ENCODE peak calls at places on chromosome 13, in six cellular contexts. One of them, this sample, is unnamed. For H3K36me3, the result is how much of the 10 kb centered on the place peaks cover.

GRCh38 chr13:43279696-43280095 is 256.3 kb downstream of the DNAJC15 start:
- DNase-seq in psoas muscle: no peak
- DNase-seq in Caco-2: no peak
- DNase-seq in BE2C: no peak
- DNase-seq in heart right ventricle: no peak
- DNase-seq in thyroid gland: no peak
- DNase-seq in this sample: no peak

GRCh38 chr13:38641164-38641948 is 45.5 kb upstream of the FREM2 start:
- DNase-seq in Caco-2: no peak
- DNase-seq in BE2C: no peak
- DNase-seq in heart right ventricle: no peak
- DNase-seq in thyroid gland: no peak
- DNase-seq in psoas muscle: no peak
- DNase-seq in this sample: no peak

GRCh38 chr13:104984296-104984818 is 1551.1 kb downstream of the EFNB2 start:
- DNase-seq in heart right ventricle: peak
- DNase-seq in Caco-2: no peak
- DNase-seq in BE2C: peak
- DNase-seq in thyroid gland: peak
- DNase-seq in psoas muscle: peak
- DNase-seq in this sample: peak

GRCh38 chr13:38514575-38514974 is 164.9 kb downstream of the UFM1 start:
- DNase-seq in thyroid gland: peak
- DNase-seq in psoas muscle: no peak
- DNase-seq in heart right ventricle: no peak
- DNase-seq in BE2C: no peak
- DNase-seq in Caco-2: no peak
- DNase-seq in this sample: no peak

GRCh38 chr13:97226788-97227627 is 4.9 kb downstream of the MBNL2 start:
- DNase-seq in heart right ventricle: no peak
- DNase-seq in thyroid gland: no peak
- DNase-seq in psoas muscle: no peak
- DNase-seq in Caco-2: no peak
- DNase-seq in BE2C: no peak
- DNase-seq in this sample: peak

GRCh38 chr13:113013878-113014751 is 45.1 kb downstream of the MCF2L start:
- DNase-seq in Caco-2: no peak
- DNase-seq in BE2C: no peak
- DNase-seq in heart right ventricle: no peak
- DNase-seq in psoas muscle: no peak
- DNase-seq in thyroid gland: no peak
- DNase-seq in this sample: no peak

GRCh38 chr13:33799950-33800592 is 17.9 kb upstream of the RFC3 start:
- DNase-seq in heart right ventricle: no peak
- DNase-seq in thyroid gland: no peak
- DNase-seq in Caco-2: no peak
- DNase-seq in psoas muscle: no peak
- DNase-seq in BE2C: no peak
- DNase-seq in this sample: no peak

GRCh38 chr13:51797664-51798488 is 6.1 kb downstream of the DHRS12 start:
- DNase-seq in thyroid gland: peak
- DNase-seq in psoas muscle: no peak
- DNase-seq in heart right ventricle: no peak
- DNase-seq in BE2C: peak
- DNase-seq in Caco-2: peak
- DNase-seq in this sample: peak

GRCh38 chr13:71618154-71618553 is 248.8 kb downstream of the DACH1 start:
- DNase-seq in psoas muscle: no peak
- DNase-seq in heart right ventricle: no peak
- DNase-seq in Caco-2: no peak
- DNase-seq in thyroid gland: no peak
- DNase-seq in BE2C: no peak
- DNase-seq in this sample: no peak

GRCh38 chr13:41056996-41057711 is 4.2 kb upstream of the WBP4 start:
- DNase-seq in Caco-2: peak
- DNase-seq in heart right ventricle: no peak
- DNase-seq in psoas muscle: no peak
- DNase-seq in thyroid gland: no peak
- DNase-seq in BE2C: no peak
- DNase-seq in this sample: no peak

GRCh38 chr13:111049791-111050538 is 65.1 kb upstream of the ARHGEF7 start:
- DNase-seq in psoas muscle: peak
- DNase-seq in thyroid gland: peak
- DNase-seq in Caco-2: no peak
- DNase-seq in heart right ventricle: peak
- DNase-seq in BE2C: no peak
- DNase-seq in this sample: peak

GRCh38 chr13:96112936-96113335 is 23.0 kb downstream of the HS6ST3 start:
- DNase-seq in Caco-2: no peak
- DNase-seq in psoas muscle: no peak
- DNase-seq in heart right ventricle: no peak
- DNase-seq in thyroid gland: no peak
- DNase-seq in BE2C: no peak
- DNase-seq in this sample: no peak

GRCh38 chr13:97359181-97360057 is 74.5 kb upstream of the RAP2A start:
- DNase-seq in thyroid gland: peak
- DNase-seq in BE2C: peak
- DNase-seq in psoas muscle: no peak
- DNase-seq in Caco-2: peak
- DNase-seq in heart right ventricle: no peak
- DNase-seq in this sample: peak

GRCh38 chr13:23020246-23020843 is 160.4 kb upstream of the SGCG start:
- DNase-seq in thyroid gland: peak
- DNase-seq in heart right ventricle: no peak
- DNase-seq in Caco-2: peak
- DNase-seq in psoas muscle: no peak
- DNase-seq in BE2C: peak
- DNase-seq in this sample: peak

DNA sequence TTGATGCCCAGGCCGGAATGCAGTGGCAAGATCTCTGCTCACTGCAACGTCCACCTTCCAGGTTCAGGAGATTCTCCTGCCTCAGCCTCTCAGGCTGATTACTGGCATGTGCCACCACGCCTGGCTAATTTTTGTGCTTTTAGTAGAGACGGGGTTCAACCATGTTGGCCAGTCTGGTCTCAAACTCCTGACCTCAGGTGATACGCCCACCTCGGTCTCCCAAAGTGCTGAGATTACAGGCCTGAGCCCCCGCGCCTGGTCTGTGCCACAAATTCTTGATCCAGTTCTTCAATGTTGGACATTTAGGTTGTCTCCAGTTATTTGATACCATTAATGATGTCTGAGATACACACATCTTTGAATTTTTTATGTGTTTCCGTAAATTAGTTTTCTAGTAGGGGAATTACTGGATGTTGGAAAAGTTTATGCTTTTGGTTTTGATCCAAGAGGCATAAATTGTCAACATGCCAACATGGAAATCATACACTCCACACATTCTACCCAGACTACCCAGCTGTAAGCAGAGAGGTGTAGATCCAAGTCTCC is 525 bp upstream of the COG3 start:
- DNase-seq in thyroid gland: peak
- DNase-seq in Caco-2: no peak
- DNase-seq in BE2C: no peak
- DNase-seq in heart right ventricle: no peak
- DNase-seq in psoas muscle: no peak
- DNase-seq in this sample: no peak
- TF ChIP-seq CTCF in thyroid gland: peak
- TF ChIP-seq CTCF in Caco-2: peak
- TF ChIP-seq CTCF in BE2C: peak
- TF ChIP-seq CTCF in heart right ventricle: no peak
- TF ChIP-seq CTCF in psoas muscle: no peak
- TF ChIP-seq CTCF in this sample: peak

GRCh38 chr13:92196566-92197256 is 798.3 kb downstream of the GPC5 start:
- DNase-seq in thyroid gland: no peak
- DNase-seq in BE2C: no peak
- DNase-seq in Caco-2: no peak
- DNase-seq in heart right ventricle: no peak
- DNase-seq in psoas muscle: no peak
- DNase-seq in this sample: no peak
- H3K4me3 ChIP-seq in thyroid gland: no peak
- H3K4me3 ChIP-seq in BE2C: peak
- H3K4me3 ChIP-seq in Caco-2: no peak
- H3K4me3 ChIP-seq in heart right ventricle: no peak
- H3K4me3 ChIP-seq in psoas muscle: no peak
- H3K4me3 ChIP-seq in this sample: no peak

GRCh38 chr13:102670130-102670529 is 24.7 kb downstream of the METTL21C start:
- DNase-seq in Caco-2: no peak
- DNase-seq in thyroid gland: no peak
- DNase-seq in heart right ventricle: no peak
- DNase-seq in psoas muscle: no peak
- DNase-seq in BE2C: no peak
- DNase-seq in this sample: no peak

GRCh38 chr13:102667023-102667422 is 27.8 kb downstream of the METTL21C start:
- DNase-seq in BE2C: no peak
- DNase-seq in Caco-2: no peak
- DNase-seq in thyroid gland: no peak
- DNase-seq in psoas muscle: no peak
- DNase-seq in heart right ventricle: no peak
- DNase-seq in this sample: no peak

GRCh38 chr13:102667911-102668310 is 26.9 kb downstream of the METTL21C start:
- DNase-seq in BE2C: no peak
- DNase-seq in Caco-2: peak
- DNase-seq in heart right ventricle: no peak
- DNase-seq in psoas muscle: no peak
- DNase-seq in thyroid gland: no peak
- DNase-seq in this sample: no peak
- H3K36me3 ChIP-seq in BE2C: half or more
- H3K36me3 ChIP-seq in Caco-2: under half
- H3K36me3 ChIP-seq in heart right ventricle: under half
- H3K36me3 ChIP-seq in psoas muscle: under half
- H3K36me3 ChIP-seq in thyroid gland: under half
- H3K36me3 ChIP-seq in this sample: half or more

DNA sequence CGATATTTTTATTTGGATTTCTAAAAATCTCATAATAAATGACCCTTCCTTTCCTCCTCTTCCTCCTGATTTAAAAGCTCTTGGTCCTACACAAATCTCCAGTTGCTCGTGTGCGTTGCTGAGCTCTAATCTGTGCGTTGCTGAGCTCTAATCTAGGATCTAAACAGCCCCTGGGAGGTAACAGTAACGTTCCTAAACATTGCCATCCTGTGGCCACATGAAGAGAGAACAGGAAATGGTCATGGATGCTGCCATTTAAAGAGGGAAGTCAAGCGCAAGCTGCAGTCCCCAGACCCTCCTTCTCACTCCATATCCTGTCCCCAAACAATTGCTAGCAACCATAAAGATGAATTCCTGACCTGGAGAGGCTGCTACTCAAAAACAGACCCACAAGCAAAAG is 170.8 kb downstream of the NUFIP1 start:
- DNase-seq in BE2C: peak
- DNase-seq in psoas muscle: no peak
- DNase-seq in thyroid gland: no peak
- DNase-seq in heart right ventricle: no peak
- DNase-seq in Caco-2: peak
- DNase-seq in this sample: no peak
- TF ChIP-seq CTCF in BE2C: peak
- TF ChIP-seq CTCF in psoas muscle: no peak
- TF ChIP-seq CTCF in thyroid gland: no peak
- TF ChIP-seq CTCF in heart right ventricle: no peak
- TF ChIP-seq CTCF in Caco-2: no peak
- TF ChIP-seq CTCF in this sample: no peak

DNA sequence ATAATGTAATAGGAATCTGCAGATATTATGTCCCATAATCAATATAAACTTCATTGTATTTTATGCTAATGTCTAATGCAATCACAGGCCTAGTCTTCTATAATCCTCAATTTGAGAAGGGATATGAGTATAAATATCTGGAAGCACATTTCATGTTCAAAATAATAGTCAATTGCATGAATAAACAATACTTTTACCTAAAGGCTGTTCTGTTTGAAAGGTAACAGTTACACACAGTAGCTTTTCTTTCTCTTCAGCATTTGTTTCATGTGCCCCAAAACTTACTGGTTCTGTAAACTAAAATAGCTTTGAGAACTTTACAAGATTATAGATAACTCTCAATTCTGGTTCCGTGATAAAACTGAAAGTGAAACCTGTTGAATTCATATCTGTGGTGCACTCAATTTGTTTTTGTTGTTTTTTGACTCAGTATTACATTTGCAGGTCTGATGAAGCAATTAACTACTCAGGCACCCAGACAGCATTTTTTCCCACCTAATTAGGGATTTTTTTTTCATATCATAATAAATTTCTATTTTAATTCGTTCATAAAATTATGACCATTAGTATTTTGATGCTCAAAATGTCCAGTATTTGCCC is 1193.8 kb downstream of the SLITRK1 start:
- DNase-seq in Caco-2: no peak
- DNase-seq in BE2C: no peak
- DNase-seq in thyroid gland: no peak
- DNase-seq in heart right ventricle: no peak
- DNase-seq in psoas muscle: no peak
- DNase-seq in this sample: no peak
- H3K4me3 ChIP-seq in Caco-2: no peak
- H3K4me3 ChIP-seq in BE2C: no peak
- H3K4me3 ChIP-seq in thyroid gland: no peak
- H3K4me3 ChIP-seq in heart right ventricle: peak
- H3K4me3 ChIP-seq in psoas muscle: peak
- H3K4me3 ChIP-seq in this sample: no peak

GRCh38 chr13:79402074-79402635 is 3.9 kb downstream of the RBM26 start:
- DNase-seq in heart right ventricle: no peak
- DNase-seq in psoas muscle: no peak
- DNase-seq in thyroid gland: no peak
- DNase-seq in Caco-2: no peak
- DNase-seq in BE2C: no peak
- DNase-seq in this sample: no peak

GRCh38 chr13:79395881-79396280 is 10.2 kb downstream of the RBM26 start:
- DNase-seq in psoas muscle: no peak
- DNase-seq in Caco-2: no peak
- DNase-seq in thyroid gland: no peak
- DNase-seq in heart right ventricle: no peak
- DNase-seq in BE2C: no peak
- DNase-seq in this sample: no peak

GRCh38 chr13:79401259-79402071 is 4.6 kb downstream of the RBM26 start:
- DNase-seq in thyroid gland: no peak
- DNase-seq in psoas muscle: no peak
- DNase-seq in heart right ventricle: no peak
- DNase-seq in Caco-2: no peak
- DNase-seq in BE2C: no peak
- DNase-seq in this sample: no peak

GRCh38 chr13:79398915-79399314 is 7.1 kb downstream of the RBM26 start:
- DNase-seq in heart right ventricle: no peak
- DNase-seq in BE2C: no peak
- DNase-seq in thyroid gland: no peak
- DNase-seq in Caco-2: no peak
- DNase-seq in psoas muscle: no peak
- DNase-seq in this sample: no peak

DNA sequence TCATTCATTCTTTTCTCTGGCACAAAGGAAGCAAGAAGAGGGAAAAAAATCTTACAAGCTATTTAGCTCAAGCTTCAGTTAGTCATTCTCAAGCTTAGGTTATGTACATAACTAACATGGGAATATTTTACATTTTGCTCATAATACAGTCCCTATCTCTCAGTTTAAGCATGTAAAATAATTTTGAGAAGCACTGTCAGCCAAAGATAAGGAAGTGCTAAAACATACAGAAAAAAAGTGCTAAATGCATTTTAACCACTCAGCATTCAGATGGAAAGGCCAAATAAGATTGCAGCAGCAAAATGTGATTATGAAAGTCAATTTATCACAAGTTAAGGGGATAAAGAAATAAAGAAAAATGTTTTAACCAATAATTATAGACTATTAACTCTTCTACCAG is 7.9 kb downstream of the RBM26 start:
- DNase-seq in heart right ventricle: no peak
- DNase-seq in thyroid gland: no peak
- DNase-seq in BE2C: no peak
- DNase-seq in psoas muscle: no peak
- DNase-seq in Caco-2: no peak
- DNase-seq in this sample: no peak
- H3K36me3 ChIP-seq in heart right ventricle: under half
- H3K36me3 ChIP-seq in thyroid gland: under half
- H3K36me3 ChIP-seq in BE2C: half or more
- H3K36me3 ChIP-seq in psoas muscle: under half
- H3K36me3 ChIP-seq in Caco-2: under half
- H3K36me3 ChIP-seq in this sample: under half